ENCODE peak calls at places on chromosomes 2 and 18, in four cellular contexts. One of them, this sample, is unnamed.

GRCh38 chr2:134288814-134289213 is 34.9 kb downstream of the MGAT5 start:
- DNase-seq in A549: no peak
- DNase-seq in mammary epithelial cell: no peak
- DNase-seq in DND-41: no peak
- DNase-seq in this sample: no peak

GRCh38 chr2:206642075-206643025 is at the start of gene FAM237A:
- DNase-seq in DND-41: peak; percentile 36
- DNase-seq in A549: no peak
- DNase-seq in mammary epithelial cell: peak; percentile 44
- DNase-seq in this sample: no peak

GRCh38 chr18:35073186-35074105 is 32.2 kb downstream of the MAPRE2 start:
- DNase-seq in DND-41: no peak
- DNase-seq in A549: no peak
- DNase-seq in mammary epithelial cell: peak; percentile 26
- DNase-seq in this sample: no peak

GRCh38 chr18:40810371-40810770 is 1144.7 kb upstream of the PIK3C3 start:
- DNase-seq in mammary epithelial cell: peak; percentile 71
- DNase-seq in A549: no peak
- DNase-seq in DND-41: no peak
- DNase-seq in this sample: peak; percentile 67

GRCh38 chr2:108390340-108390739 is 12.6 kb downstream of the SULT1C4 start:
- DNase-seq in DND-41: no peak
- DNase-seq in mammary epithelial cell: no peak
- DNase-seq in A549: no peak
- DNase-seq in this sample: no peak

GRCh38 chr18:25568926-25569325 is 217.0 kb upstream of the ZNF521 start:
- DNase-seq in DND-41: no peak
- DNase-seq in mammary epithelial cell: no peak
- DNase-seq in A549: no peak
- DNase-seq in this sample: no peak

GRCh38 chr2:111624401-111625156 is 259.4 kb downstream of the ANAPC1 start:
- DNase-seq in mammary epithelial cell: peak; percentile 80
- DNase-seq in DND-41: no peak
- DNase-seq in A549: no peak
- DNase-seq in this sample: peak; percentile 94

GRCh38 chr18:77124452-77124922 is 8.1 kb downstream of the MBP start:
- DNase-seq in DND-41: peak; percentile 89
- DNase-seq in mammary epithelial cell: no peak
- DNase-seq in A549: no peak
- DNase-seq in this sample: no peak

GRCh38 chr2:154455201-154455600 is 243.3 kb upstream of the KCNJ3 start:
- DNase-seq in mammary epithelial cell: no peak
- DNase-seq in DND-41: no peak
- DNase-seq in A549: no peak
- DNase-seq in this sample: no peak

GRCh38 chr18:449374-449773 is 51.1 kb downstream of the COLEC12 start:
- DNase-seq in DND-41: no peak
- DNase-seq in mammary epithelial cell: no peak
- DNase-seq in A549: no peak
- DNase-seq in this sample: peak; percentile 60

GRCh38 chr2:6692061-6692460 is 173.6 kb downstream of the CMPK2 start:
- DNase-seq in mammary epithelial cell: no peak
- DNase-seq in A549: no peak
- DNase-seq in DND-41: no peak
- DNase-seq in this sample: no peak

GRCh38 chr2:125313806-125314205 is 1288.7 kb downstream of the CNTNAP5 start:
- DNase-seq in mammary epithelial cell: no peak
- DNase-seq in A549: no peak
- DNase-seq in DND-41: no peak
- DNase-seq in this sample: no peak
- TF ChIP-seq CTCF in mammary epithelial cell: no peak
- TF ChIP-seq CTCF in A549: no peak
- TF ChIP-seq CTCF in DND-41: no peak
- TF ChIP-seq CTCF in this sample: no peak

GRCh38 chr2:234447189-234447588 is 49.7 kb downstream of the ARL4C start:
- DNase-seq in DND-41: no peak
- DNase-seq in A549: no peak
- DNase-seq in mammary epithelial cell: peak; percentile 22
- DNase-seq in this sample: no peak

GRCh38 chr2:234450431-234451095 is 46.3 kb downstream of the ARL4C start:
- DNase-seq in DND-41: no peak
- DNase-seq in mammary epithelial cell: no peak
- DNase-seq in A549: no peak
- DNase-seq in this sample: peak; percentile 31

GRCh38 chr2:234448506-234449169 is 48.2 kb downstream of the ARL4C start:
- DNase-seq in DND-41: no peak
- DNase-seq in mammary epithelial cell: no peak
- DNase-seq in A549: no peak
- DNase-seq in this sample: peak; percentile 26

GRCh38 chr2:234446404-234447076 is 50.3 kb downstream of the ARL4C start:
- DNase-seq in mammary epithelial cell: peak; percentile 96
- DNase-seq in A549: no peak
- DNase-seq in DND-41: peak; percentile 90
- DNase-seq in this sample: peak; percentile 34

GRCh38 chr2:234447963-234448362 is 48.9 kb downstream of the ARL4C start:
- DNase-seq in mammary epithelial cell: no peak
- DNase-seq in DND-41: no peak
- DNase-seq in A549: no peak
- DNase-seq in this sample: no peak
- H3K4me2 ChIP-seq in mammary epithelial cell: no peak overlapping the region
- H3K4me2 ChIP-seq in DND-41: no peak overlapping the region
- H3K4me2 ChIP-seq in A549: peak overlapping the region; percentile 24
- H3K4me2 ChIP-seq in this sample: no peak overlapping the region

GRCh38 chr2:119292226-119292625 is 68.6 kb downstream of the STEAP3 start:
- DNase-seq in A549: no peak
- DNase-seq in mammary epithelial cell: no peak
- DNase-seq in DND-41: no peak
- DNase-seq in this sample: peak; percentile 59
- TF ChIP-seq CTCF in A549: no peak
- TF ChIP-seq CTCF in mammary epithelial cell: no peak
- TF ChIP-seq CTCF in DND-41: no peak
- TF ChIP-seq CTCF in this sample: no peak

GRCh38 chr18:36461551-36461987 is 164.1 kb downstream of the FHOD3 start:
- DNase-seq in mammary epithelial cell: no peak
- DNase-seq in A549: no peak
- DNase-seq in DND-41: no peak
- DNase-seq in this sample: no peak
- H3K4me2 ChIP-seq in mammary epithelial cell: no peak overlapping the region
- H3K4me2 ChIP-seq in A549: no peak overlapping the region
- H3K4me2 ChIP-seq in DND-41: no peak overlapping the region
- H3K4me2 ChIP-seq in this sample: no peak overlapping the region

GRCh38 chr2:23533014-23533730 is 148.2 kb downstream of the KLHL29 start:
- DNase-seq in A549: no peak
- DNase-seq in mammary epithelial cell: no peak
- DNase-seq in DND-41: peak; percentile 30
- DNase-seq in this sample: no peak

GRCh38 chr2:23531280-23531679 is 146.3 kb downstream of the KLHL29 start:
- DNase-seq in DND-41: no peak
- DNase-seq in mammary epithelial cell: no peak
- DNase-seq in A549: no peak
- DNase-seq in this sample: no peak

GRCh38 chr2:23530909-23531276 is 145.9 kb downstream of the KLHL29 start:
- DNase-seq in A549: no peak
- DNase-seq in mammary epithelial cell: no peak
- DNase-seq in DND-41: no peak
- DNase-seq in this sample: no peak

GRCh38 chr2:23532311-23533013 is 147.5 kb downstream of the KLHL29 start:
- DNase-seq in DND-41: peak; percentile 89
- DNase-seq in A549: no peak
- DNase-seq in mammary epithelial cell: no peak
- DNase-seq in this sample: no peak

GRCh38 chr2:23531881-23532280 is 146.9 kb downstream of the KLHL29 start:
- DNase-seq in mammary epithelial cell: no peak
- DNase-seq in DND-41: no peak
- DNase-seq in A549: no peak
- DNase-seq in this sample: no peak
- TF ChIP-seq CTCF in mammary epithelial cell: no peak
- TF ChIP-seq CTCF in DND-41: no peak
- TF ChIP-seq CTCF in A549: no peak
- TF ChIP-seq CTCF in this sample: no peak

GRCh38 chr18:62713651-62714247 is 1.6 kb upstream of the PHLPP1 start:
- DNase-seq in A549: no peak
- DNase-seq in DND-41: no peak
- DNase-seq in mammary epithelial cell: no peak
- DNase-seq in this sample: no peak
- H3K4me2 ChIP-seq in A549: peak overlapping the region; percentile 81
- H3K4me2 ChIP-seq in DND-41: no peak overlapping the region
- H3K4me2 ChIP-seq in mammary epithelial cell: no peak overlapping the region
- H3K4me2 ChIP-seq in this sample: no peak overlapping the region

This sample was measured in PC-9.